ENCODE peak calls at places on chromosomes 6 and 20, in five cellular contexts. K, C, G, M and N are unnamed samples.

GRCh38 chr20:31593221-31594001 is 11.7 kb upstream of the ID1 start:
- DNase-seq in K (no peak), C (no peak), G (no peak), M (no peak), N (peak; percentile 99)

GRCh38 chr20:33370296-33370695 is 31.0 kb downstream of the CDK5RAP1 start:
- DNase-seq in K (no peak), C (no peak), G (no peak), M (no peak), N (peak; percentile 32)

GRCh38 chr6:87244380-87244779 is 78.0 kb upstream of the SMIM8 start:
- DNase-seq in K (no peak), C (no peak), G (no peak), M (no peak), N (peak; percentile 6)

GRCh38 chr20:46400828-46401477 is 5.5 kb downstream of the ELMO2 start:
- DNase-seq in K (no peak), C (no peak), G (no peak), M (no peak), N (peak; percentile 25)

GRCh38 chr6:12968290-12968689 is 251.7 kb downstream of the PHACTR1 start:
- DNase-seq in K (no peak), C (no peak), G (no peak), M (no peak), N (no peak)

GRCh38 chr20:17452441-17452840 is 78.7 kb downstream of the BFSP1 start:
- DNase-seq in K (no peak), C (no peak), G (no peak), M (no peak), N (no peak)

GRCh38 chr6:104320896-104321295 is 538.8 kb downstream of the HACE1 start:
- DNase-seq in K (no peak), C (no peak), G (no peak), M (no peak), N (no peak)

GRCh38 chr20:40650707-40651106 is 38.3 kb downstream of the MAFB start:
- DNase-seq in K (no peak), C (peak; percentile 47), G (no peak), M (no peak), N (peak; percentile 7)

GRCh38 chr6:27441001-27441400 is 31.9 kb downstream of the ZNF184 start:
- DNase-seq in K (no peak), C (no peak), G (no peak), M (no peak), N (peak; percentile 92)

GRCh38 chr6:29791786-29792122 is 35.9 kb upstream of the HLA-G start:
- DNase-seq in K (no peak), C (peak; percentile 17), G (no peak), M (no peak), N (no peak)
- H3K4me3 ChIP-seq in K (peak overlapping the region; percentile 62), C (peak overlapping the region; percentile 59), G (peak overlapping the region; percentile 69), M (peak overlapping the region; percentile 70), N (peak overlapping the region; percentile 82)

DNA sequence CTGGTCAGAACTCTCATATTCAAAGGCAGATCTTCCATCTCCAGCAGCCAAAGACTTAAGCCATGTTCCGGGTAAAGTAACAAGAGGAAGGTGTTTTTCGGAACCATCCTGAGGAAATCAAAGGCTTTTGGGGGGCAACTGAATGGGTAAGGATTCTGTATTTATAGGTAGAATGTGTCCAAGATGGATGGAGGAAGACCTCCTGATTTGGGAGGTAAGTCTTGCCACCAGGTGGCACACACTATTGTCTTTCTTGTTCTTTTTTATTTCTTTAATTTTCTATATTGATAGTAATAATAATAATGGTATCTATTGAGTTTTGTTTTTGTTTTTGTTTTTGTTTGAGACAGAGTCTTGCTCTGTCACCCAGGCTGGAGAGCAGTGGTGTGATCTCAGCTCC is 53.0 kb upstream of the UBR2 start:
- DNase-seq in K (no peak), C (no peak), G (no peak), M (no peak), N (no peak)
- TF ChIP-seq CTCF in K (no peak), C (no peak), G (no peak), M (no peak), N (no peak)

DNA sequence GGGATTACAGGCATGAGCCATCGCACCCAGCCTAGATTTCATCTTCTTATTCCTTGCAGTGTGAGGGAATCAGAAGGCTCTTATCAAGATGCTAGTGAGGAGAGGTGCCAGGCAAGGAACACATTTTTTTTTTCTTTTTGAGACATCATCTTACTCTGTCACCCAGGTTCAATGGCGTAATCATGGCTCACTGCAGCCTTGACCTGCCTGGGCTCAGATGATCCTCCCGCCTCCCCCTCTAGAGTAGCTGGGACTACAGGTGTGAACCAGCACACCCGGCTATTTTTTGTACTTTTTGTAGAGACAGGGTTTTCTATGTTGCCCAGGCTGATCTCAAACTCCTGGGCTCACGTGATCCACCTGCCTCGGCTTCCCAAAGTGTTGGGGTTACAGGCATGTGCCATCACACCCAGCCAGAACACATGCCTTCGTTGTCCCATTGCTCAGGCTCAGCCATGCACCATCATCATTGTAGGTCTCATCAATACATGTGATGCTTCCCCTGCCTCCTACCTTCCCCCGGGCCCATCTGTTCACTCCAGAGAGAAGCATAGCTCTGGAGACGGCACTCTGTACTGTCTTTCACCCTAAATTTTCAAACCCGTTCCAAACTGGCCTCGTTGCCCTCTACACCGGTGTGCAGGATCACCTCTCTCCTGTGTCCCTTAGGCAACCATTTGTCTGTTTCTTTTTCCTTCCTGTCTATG is 10.1 kb downstream of the FLOT1 start:
- DNase-seq in K (no peak), C (no peak), G (no peak), M (no peak), N (no peak)
- H3K36me3 ChIP-seq in K (peaks cover 96% of the 10 kb centered on the region), C (no peaks in the 10 kb centered on the region), G (peaks cover 100% of the 10 kb centered on the region), M (peaks cover 16% of the 10 kb centered on the region), N (peaks cover 3% of the 10 kb centered on the region)

DNA sequence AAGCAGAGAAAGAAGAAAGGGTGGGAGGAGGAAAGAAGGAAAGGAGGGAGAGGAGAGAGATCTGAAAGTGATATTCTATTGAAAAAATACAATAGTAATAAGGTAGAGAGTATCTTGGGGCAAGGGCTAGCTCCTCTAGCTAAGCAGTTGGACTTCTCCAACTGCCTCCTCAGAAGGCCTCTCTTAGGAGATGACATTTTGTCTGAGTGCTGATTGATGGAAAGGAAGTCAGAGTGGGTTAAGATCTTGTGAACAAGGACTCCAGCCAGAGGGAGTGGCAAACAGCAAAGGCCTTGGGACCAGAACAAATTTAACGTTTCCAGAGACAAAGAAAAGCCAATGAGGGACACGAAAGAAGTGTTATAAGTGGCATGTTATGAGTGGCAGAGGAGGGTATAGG is 111.8 kb upstream of the TNFAIP3 start:
- DNase-seq in K (no peak), C (no peak), G (no peak), M (no peak), N (no peak)
- H3K4me3 ChIP-seq in K (no peak overlapping the region), C (no peak overlapping the region), G (no peak overlapping the region), M (no peak overlapping the region), N (no peak overlapping the region)

GRCh38 chr20:52192296-52193007 is 873 bp upstream of the ZFP64 start:
- DNase-seq in K (no peak), C (peak; percentile 65), G (peak; percentile 53), M (no peak), N (no peak)
- TF ChIP-seq CTCF in K (no peak), C (no peak), G (no peak), M (peak; percentile 8), N (peak; percentile 44)

DNA sequence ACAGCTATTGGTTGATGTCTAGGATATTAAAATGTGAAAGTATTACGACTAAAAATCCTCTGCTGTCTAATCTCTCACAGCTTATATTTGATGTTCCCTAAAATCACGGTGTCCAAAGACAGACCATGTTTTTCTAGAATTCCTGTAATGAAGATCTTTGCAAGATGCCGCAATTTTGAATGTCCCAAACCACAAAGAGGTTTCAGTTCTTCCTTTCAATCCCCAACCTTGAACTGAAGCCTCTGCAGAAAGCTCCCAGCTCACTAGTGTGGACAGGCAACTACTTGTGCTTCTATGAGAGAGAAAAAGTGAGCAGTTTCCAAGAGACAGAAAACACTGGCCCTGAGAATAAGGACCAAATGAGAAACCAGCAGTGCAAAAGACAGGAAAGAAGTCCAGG is 370.1 kb downstream of the FOXA2 start:
- DNase-seq in K (no peak), C (no peak), G (no peak), M (no peak), N (no peak)
- H3K36me3 ChIP-seq in K (no peaks in the 10 kb centered on the region), C (no peaks in the 10 kb centered on the region), G (no peaks in the 10 kb centered on the region), M (no peaks in the 10 kb centered on the region), N (no peaks in the 10 kb centered on the region)

GRCh38 chr6:73655341-73655917 is 1.6 kb upstream of the SLC17A5 start:
- DNase-seq in K (no peak), C (no peak), G (no peak), M (no peak), N (no peak)
- H3K4me3 ChIP-seq in K (peak overlapping the region; percentile 97), C (no peak overlapping the region), G (no peak overlapping the region), M (peak overlapping the region; percentile 97), N (no peak overlapping the region)